ENCODE peak calls at places on chromosomes 11 and 22, in four cellular contexts. S, O, N and L are unnamed samples.

GRCh38 chr11:84295815-84296214 is 1009.6 kb upstream of the CCDC90B start:
- DNase-seq in S (no peak), O (no peak), N (no peak), L (no peak)

GRCh38 chr11:126431401-126432064 is 76.0 kb downstream of the ST3GAL4 start:
- DNase-seq in S (no peak), O (no peak), N (no peak), L (no peak)

GRCh38 chr22:27531782-27532530 is 269.6 kb downstream of the MN1 start:
- DNase-seq in S (no peak), O (no peak), N (no peak), L (no peak)

GRCh38 chr11:108966978-108967377 is 302.1 kb downstream of the DDX10 start:
- DNase-seq in S (no peak), O (no peak), N (no peak), L (no peak)

GRCh38 chr11:4699697-4700435 is 2.2 kb upstream of the OR51E2 start:
- DNase-seq in S (no peak), O (no peak), N (no peak), L (no peak)

GRCh38 chr22:19723165-19723989 is at the start of gene GP1BB:
- DNase-seq in S (peak; percentile 65), O (no peak), N (no peak), L (no peak)

GRCh38 chr11:48036011-48036410 is 55.7 kb downstream of the PTPRJ start:
- DNase-seq in S (no peak), O (no peak), N (no peak), L (no peak)

GRCh38 chr22:41050873-41051272 is 41.5 kb upstream of the EP300 start:
- DNase-seq in S (no peak), O (no peak), N (no peak), L (no peak)

GRCh38 chr11:130029137-130029536 is 26.5 kb upstream of the PRDM10 start:
- DNase-seq in S (no peak), O (no peak), N (no peak), L (no peak)

GRCh38 chr11:69884286-69884685 is 65.1 kb upstream of the FGF3 start:
- DNase-seq in S (no peak), O (no peak), N (no peak), L (no peak)

GRCh38 chr11:6556139-6556949 is 47.1 kb downstream of the RRP8 start:
- DNase-seq in S (no peak), O (no peak), N (no peak), L (no peak)

GRCh38 chr11:32056445-32056844 is 34.4 kb upstream of the RCN1 start:
- DNase-seq in S (no peak), O (no peak), N (no peak), L (no peak)

GRCh38 chr11:112658521-112658920 is 302.7 kb upstream of the NCAM1 start:
- DNase-seq in S (no peak), O (no peak), N (no peak), L (no peak)

GRCh38 chr22:44068422-44069191 is 44.5 kb downstream of the PARVB start:
- DNase-seq in S (no peak), O (no peak), N (no peak), L (no peak)

GRCh38 chr11:72730706-72731105 is 21.5 kb downstream of the ARAP1 start:
- DNase-seq in S (no peak), O (no peak), N (no peak), L (no peak)

GRCh38 chr22:37021041-37021440 is 1.5 kb downstream of the MPST start:
- DNase-seq in S (no peak), O (no peak), N (no peak), L (no peak)

GRCh38 chr22:38955926-38956325 is 1.5 kb upstream of the APOBEC3A start:
- DNase-seq in S (no peak), O (no peak), N (no peak), L (no peak)

GRCh38 chr11:86363424-86363823 is 11.3 kb upstream of the CCDC81 start:
- DNase-seq in S (no peak), O (no peak), N (no peak), L (no peak)

GRCh38 chr22:25774575-25775026 is 32.6 kb downstream of the MYO18B start:
- DNase-seq in S (peak; percentile 59), O (no peak), N (no peak), L (no peak)

GRCh38 chr11:71191201-71191600 is 61.2 kb downstream of the SHANK2 start:
- DNase-seq in S (no peak), O (no peak), N (no peak), L (no peak)

GRCh38 chr11:121163658-121164308 is 62.7 kb downstream of the TECTA start:
- DNase-seq in S (no peak), O (no peak), N (no peak), L (no peak)

GRCh38 chr22:20741634-20742581 is 32.0 kb upstream of the SERPIND1 start:
- DNase-seq in S (peak; percentile 64), O (peak; percentile 8), N (peak; percentile 18), L (peak; percentile 46)

GRCh38 chr11:134252539-134253188 is 488 bp downstream of the THYN1 start:
- DNase-seq in S (peak; percentile 40), O (peak; percentile 15), N (no peak), L (no peak)

GRCh38 chr11:74169736-74170458 is 905 bp downstream of the C2CD3 start:
- DNase-seq in S (no peak), O (no peak), N (no peak), L (no peak)

GRCh38 chr11:30487200-30487898 is 98.8 kb downstream of the MPPED2 start:
- DNase-seq in S (no peak), O (no peak), N (no peak), L (no peak)

GRCh38 chr22:23392420-23393121 is 187.5 kb downstream of the IGLL1 start:
- DNase-seq in S (no peak), O (no peak), N (no peak), L (no peak)

GRCh38 chr22:47564651-47565050 is 802.2 kb downstream of the TBC1D22A start:
- DNase-seq in S (no peak), O (no peak), N (no peak), L (no peak)

GRCh38 chr22:18000441-18001039 is 23.8 kb downstream of the MICAL3 start:
- DNase-seq in S (peak; percentile 37), O (peak; percentile 7), N (no peak), L (no peak)

GRCh38 chr22:35475545-35475944 is 65.1 kb upstream of the RASD2 start:
- DNase-seq in S (no peak), O (no peak), N (no peak), L (no peak)

GRCh38 chr11:70491696-70492472 is 93.6 kb downstream of the CTTN start:
- DNase-seq in S (no peak), O (no peak), N (no peak), L (no peak)

GRCh38 chr11:119024430-119025098 is 6.0 kb downstream of the TRAPPC4 start:
- DNase-seq in S (no peak), O (no peak), N (no peak), L (no peak)